ENCODE peak calls at places on chromosome 15, in six cellular contexts. A is effector memory CD4-positive, alpha-beta T cell; G is PC-9; F is CD4-positive, alpha-beta memory T cell; N is Peyer's patch; D is kidney epithelial cell. P is an unnamed sample.

GRCh38 chr15:80026754-80027153 is 32.7 kb upstream of the ZFAND6 start:
- DNase-seq in A (no peak), G (no peak), F (no peak), N (no peak), D (no peak), P (no peak)

GRCh38 chr15:66720206-66721010 is 18.4 kb downstream of the SMAD6 start:
- DNase-seq in A (no peak), G (peak; percentile 55), F (no peak), N (no peak), D (no peak), P (no peak)

GRCh38 chr15:36109943-36110658 is 469.3 kb upstream of the CDIN1 start:
- DNase-seq in A (no peak), G (no peak), F (no peak), N (no peak), D (no peak), P (no peak)

GRCh38 chr15:59232476-59232875 is 25.8 kb downstream of the LDHAL6B start:
- DNase-seq in A (no peak), G (no peak), F (no peak), N (no peak), D (peak; percentile 88), P (no peak)

GRCh38 chr15:72947709-72948108 is 104.6 kb upstream of the NEO1 start:
- DNase-seq in A (no peak), G (no peak), F (no peak), N (no peak), D (no peak), P (no peak)

GRCh38 chr15:101320501-101321052 is 25.5 kb upstream of the SNRPA1 start:
- DNase-seq in A (peak; percentile 33), G (no peak), F (peak; percentile 51), N (no peak), D (peak; percentile 39), P (peak; percentile 7)

GRCh38 chr15:98085003-98085639 is 124.6 kb downstream of the ARRDC4 start:
- DNase-seq in A (no peak), G (no peak), F (peak; percentile 15), N (no peak), D (peak; percentile 34), P (no peak)

GRCh38 chr15:67543348-67543718 is 830 bp downstream of the MAP2K5 start:
- DNase-seq in A (no peak), G (peak; percentile 3), F (no peak), N (peak; percentile 29), D (no peak), P (no peak)

GRCh38 chr15:49171790-49172189 is 1.7 kb downstream of the GALK2 start:
- DNase-seq in A (no peak), G (no peak), F (no peak), N (no peak), D (no peak), P (no peak)

GRCh38 chr15:29888651-29889050 is 66.4 kb upstream of the TJP1 start:
- DNase-seq in A (no peak), G (no peak), F (no peak), N (no peak), D (peak; percentile 25), P (no peak)

GRCh38 chr15:82943176-82943575 is 9.3 kb downstream of the HOMER2 start:
- DNase-seq in A (no peak), G (no peak), F (no peak), N (no peak), D (no peak), P (no peak)

GRCh38 chr15:55289573-55290360 is at the start of gene RAB27A:
- DNase-seq in A (peak; percentile 70), G (peak; percentile 74), F (peak; percentile 74), N (peak; percentile 75), D (no peak), P (peak; percentile 65)

GRCh38 chr15:70208332-70208731 is 110.6 kb upstream of the TLE3 start:
- DNase-seq in A (no peak), G (no peak), F (no peak), N (no peak), D (no peak), P (no peak)

GRCh38 chr15:20356444-20357138 is 185.0 kb downstream of the GOLGA6L6 start:
- DNase-seq in A (peak; percentile 71), G (peak; percentile 82), F (peak; percentile 77), N (peak; percentile 71), D (no peak), P (peak; percentile 86)

GRCh38 chr15:59200560-59200959 is 6.1 kb upstream of the LDHAL6B start:
- DNase-seq in A (no peak), G (no peak), F (no peak), N (no peak), D (no peak), P (no peak)

GRCh38 chr15:74933573-74933972 is 4.3 kb downstream of the COX5A start:
- DNase-seq in A (no peak), G (no peak), F (no peak), N (no peak), D (no peak), P (no peak)

GRCh38 chr15:26157081-26157480 is 294.0 kb upstream of the ATP10A start:
- DNase-seq in A (no peak), G (no peak), F (no peak), N (no peak), D (no peak), P (no peak)

GRCh38 chr15:93454788-93455187 is 365.8 kb upstream of the RGMA start:
- DNase-seq in A (no peak), G (no peak), F (no peak), N (no peak), D (no peak), P (no peak)

GRCh38 chr15:73573071-73573470 is 60.1 kb downstream of the NPTN start:
- DNase-seq in A (no peak), G (no peak), F (no peak), N (no peak), D (no peak), P (no peak)

GRCh38 chr15:27768731-27769510 is 330.2 kb downstream of the OCA2 start:
- DNase-seq in A (no peak), G (no peak), F (no peak), N (no peak), D (no peak), P (no peak)

GRCh38 chr15:100721758-100722550 is 119.6 kb downstream of the ASB7 start:
- DNase-seq in A (no peak), G (peak; percentile 87), F (no peak), N (peak; percentile 32), D (peak; percentile 100), P (no peak)

GRCh38 chr15:65189102-65189740 is 4.1 kb upstream of the CLPX start:
- DNase-seq in A (no peak), G (peak; percentile 40), F (no peak), N (no peak), D (no peak), P (no peak)

GRCh38 chr15:100726426-100727190 is 124.2 kb downstream of the ASB7 start:
- DNase-seq in A (no peak), G (no peak), F (no peak), N (no peak), D (no peak), P (no peak)

GRCh38 chr15:70091649-70092461 is 5.9 kb downstream of the TLE3 start:
- DNase-seq in A (no peak), G (peak; percentile 62), F (peak; percentile 19), N (no peak), D (peak; percentile 63), P (no peak)

GRCh38 chr15:68421798-68422402 is 10.1 kb downstream of the ITGA11 start:
- DNase-seq in A (no peak), G (no peak), F (no peak), N (no peak), D (no peak), P (no peak)

GRCh38 chr15:38666865-38667264 is 102.3 kb upstream of the RASGRP1 start:
- DNase-seq in A (no peak), G (no peak), F (no peak), N (no peak), D (no peak), P (no peak)

GRCh38 chr15:58748040-58748786 is 1.3 kb downstream of the ADAM10 start:
- DNase-seq in A (no peak), G (no peak), F (peak; percentile 43), N (peak; percentile 46), D (no peak), P (peak; percentile 83)

GRCh38 chr15:39438795-39439577 is 141.9 kb upstream of the THBS1 start:
- DNase-seq in A (no peak), G (no peak), F (no peak), N (no peak), D (no peak), P (no peak)

GRCh38 chr15:88623061-88623460 is 1.9 kb downstream of the AEN start:
- DNase-seq in A (no peak), G (peak; percentile 33), F (no peak), N (no peak), D (peak; percentile 69), P (no peak)
- H3K4me3 ChIP-seq in A (peak overlapping the region; percentile 18), G (peak overlapping the region; percentile 84), F (peak overlapping the region; percentile 79), N (no peak overlapping the region), D (peak overlapping the region; percentile 79), P (peak overlapping the region; percentile 93)

DNA sequence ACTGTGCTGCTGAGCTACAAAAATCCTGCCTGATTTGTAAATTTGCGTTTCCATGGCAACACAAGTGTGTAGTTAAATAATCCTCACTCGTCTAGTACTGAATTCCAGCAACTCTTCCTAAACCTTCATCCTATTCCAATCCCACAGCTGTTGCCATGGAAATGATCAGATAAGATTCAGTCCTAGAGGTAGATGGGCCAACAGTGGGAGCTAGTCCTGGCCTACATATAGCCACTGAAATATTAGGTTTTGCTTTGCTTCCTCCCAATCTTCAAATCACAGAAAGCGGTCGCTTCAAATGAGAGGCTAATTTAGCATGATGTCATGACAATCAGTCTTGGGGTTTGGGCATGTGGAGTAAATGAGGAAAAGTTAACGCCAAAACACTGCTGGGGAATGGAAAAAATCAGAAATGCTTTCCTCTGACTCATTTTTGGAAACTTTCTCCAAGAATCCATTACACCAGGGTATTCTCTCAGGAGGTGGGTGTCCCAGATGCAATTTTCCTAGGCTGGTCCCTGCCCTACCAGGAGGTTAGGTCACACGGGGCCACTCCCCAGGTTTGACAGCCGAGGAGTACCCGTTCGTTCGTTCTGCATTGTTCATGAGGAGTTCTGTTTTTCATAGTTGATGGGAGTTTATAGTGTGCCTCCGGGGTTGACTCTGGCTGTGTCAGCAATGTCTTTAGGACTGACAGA is 159.2 kb upstream of the SLCO3A1 start:
- DNase-seq in A (no peak), G (no peak), F (no peak), N (no peak), D (no peak), P (no peak)
- H3K4me3 ChIP-seq in A (no peak overlapping the region), G (no peak overlapping the region), F (no peak overlapping the region), N (peak overlapping the region; percentile 40), D (no peak overlapping the region), P (no peak overlapping the region)

GRCh38 chr15:41621200-41622193 is 38.7 kb upstream of the MGA start:
- DNase-seq in A (peak; percentile 73), G (peak; percentile 75), F (peak; percentile 81), N (peak; percentile 73), D (peak; percentile 44), P (peak; percentile 74)
- H3K4me3 ChIP-seq in A (peak overlapping the region; percentile 29), G (peak overlapping the region; percentile 50), F (peak overlapping the region; percentile 44), N (peak overlapping the region; percentile 66), D (peak overlapping the region; percentile 42), P (peak overlapping the region; percentile 66)

DNA sequence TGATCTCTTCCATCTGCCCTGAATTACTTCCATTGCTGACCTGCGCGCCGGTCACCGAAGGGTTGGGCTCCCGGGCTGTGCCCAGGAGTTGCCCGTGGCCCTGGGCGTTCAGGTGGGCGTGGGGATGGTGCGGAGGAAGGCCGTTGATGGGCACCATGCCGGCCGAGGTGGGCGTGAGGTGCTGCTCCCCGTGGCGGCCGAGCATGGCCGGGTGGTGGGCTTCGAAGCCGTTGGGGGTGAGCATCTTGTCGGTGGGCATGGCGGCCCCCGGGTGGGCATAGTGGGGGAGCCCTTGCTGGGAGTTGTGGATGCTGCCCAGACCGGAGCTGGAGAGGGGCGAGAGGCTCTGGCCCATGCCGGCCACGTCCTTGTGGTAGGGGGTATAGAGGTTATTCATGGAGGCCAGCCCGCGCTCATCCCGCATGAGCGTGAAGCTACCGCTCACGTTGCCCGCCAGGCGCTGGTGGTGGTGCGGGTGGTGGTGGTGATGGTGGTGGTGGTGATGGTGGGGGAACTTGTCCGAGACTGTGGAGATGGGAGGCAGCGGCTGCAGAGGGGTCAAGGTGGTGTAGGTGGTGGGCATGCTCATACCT is 1.0 kb downstream of the ONECUT1 start:
- DNase-seq in A (no peak), G (no peak), F (no peak), N (no peak), D (no peak), P (no peak)
- H3K4me3 ChIP-seq in A (peak overlapping the region; percentile 55), G (no peak overlapping the region), F (no peak overlapping the region), N (peak overlapping the region; percentile 54), D (no peak overlapping the region), P (no peak overlapping the region)

P was measured in CD4-positive, CD25-positive, alpha-beta regulatory T cell.